ENCODE peak calls at places on chromosome 19, in nine cellular contexts. Z is HCT116, P is tibial nerve, F is K562, S is right lobe of liver, U is A549, M is upper lobe of left lung, X is esophagus squamous epithelium, B is Peyer's patch. W is an unnamed sample.
A peak's percentile ranks its signal among the peaks of the same experiment; 100 is the strongest.

GRCh38 chr19:46392252-46392801 is 21.0 kb downstream of the CCDC8 start:
- DNase-seq in Z (no peak), F (no peak), P (no peak), S (peak; percentile 53), U (no peak), B (no peak), M (no peak), X (no peak), W (no peak)

GRCh38 chr19:45526143-45526542 is 18.9 kb downstream of the VASP start:
- DNase-seq in M (peak; percentile 75), P (no peak), F (peak; percentile 82), U (peak; percentile 88), Z (no peak), X (no peak), B (peak; percentile 69), S (peak; percentile 70), W (no peak)

GRCh38 chr19:45311640-45312039 is 11.0 kb downstream of the CKM start:
- DNase-seq in U (no peak), S (no peak), P (no peak), Z (no peak), X (no peak), B (no peak), F (no peak), M (no peak), W (no peak)

GRCh38 chr19:16419671-16420394 is 51.9 kb downstream of the EPS15L1 start:
- DNase-seq in F (no peak), P (no peak), X (no peak), Z (no peak), S (no peak), U (no peak), B (no peak), M (no peak), W (no peak)

GRCh38 chr19:19034204-19034624 is 811 bp downstream of the ARMC6 start:
- DNase-seq in P (no peak), Z (peak; percentile 60), M (peak; percentile 79), B (peak; percentile 76), X (no peak), S (peak; percentile 66), F (peak; percentile 82), U (peak; percentile 86), W (no peak)

GRCh38 chr19:30450101-30450500 is 77.9 kb downstream of the ZNF536 start:
- DNase-seq in Z (no peak), M (no peak), B (no peak), U (no peak), X (no peak), S (no peak), F (no peak), P (no peak), W (no peak)

GRCh38 chr19:1942934-1943555 is 2.1 kb downstream of the CSNK1G2 start:
- DNase-seq in U (no peak), B (no peak), Z (no peak), F (no peak), X (no peak), P (no peak), S (no peak), M (no peak), W (no peak)

GRCh38 chr19:28823338-28823961 is 389.5 kb downstream of the UQCRFS1 start:
- DNase-seq in S (no peak), M (no peak), F (no peak), B (no peak), U (no peak), Z (no peak), X (no peak), P (no peak), W (no peak)

GRCh38 chr19:661427-662196 is 1.4 kb downstream of the RNF126 start:
- DNase-seq in S (no peak), Z (no peak), P (no peak), U (no peak), X (no peak), B (peak; percentile 85), F (no peak), M (peak; percentile 51), W (no peak)

GRCh38 chr19:10270616-10271394 is at the start of gene ICAM1:
- DNase-seq in Z (no peak), X (no peak), P (peak; percentile 50), S (peak; percentile 94), U (no peak), B (peak; percentile 94), F (peak; percentile 77), M (peak; percentile 93), W (peak; percentile 79)

GRCh38 chr19:18659281-18660050 is 22.6 kb downstream of the KLHL26 start:
- DNase-seq in X (no peak), U (no peak), P (no peak), F (no peak), B (peak; percentile 57), Z (no peak), S (no peak), M (no peak), W (no peak)

GRCh38 chr19:2270157-2270571 is 11.8 kb downstream of the PEAK3 start:
- DNase-seq in Z (no peak), U (no peak), M (no peak), F (peak; percentile 59), P (no peak), S (peak; percentile 79), X (no peak), B (peak; percentile 67), W (no peak)

GRCh38 chr19:19372656-19373416 is 32.6 kb upstream of the GATAD2A start:
- DNase-seq in Z (peak; percentile 50), S (peak; percentile 75), X (no peak), U (peak; percentile 8), F (peak; percentile 79), P (no peak), B (peak; percentile 88), M (peak; percentile 92), W (no peak)

GRCh38 chr19:55340784-55341147 is 1.1 kb downstream of the KMT5C start:
- DNase-seq in B (no peak), S (no peak), M (no peak), U (no peak), Z (no peak), P (no peak), X (no peak), F (no peak), W (peak; percentile 30)

GRCh38 chr19:49929611-49930482 is 543 bp upstream of the NUP62 start:
- DNase-seq in M (peak; percentile 94), X (peak; percentile 81), U (peak; percentile 98), S (peak; percentile 96), F (peak; percentile 91), B (peak; percentile 96), Z (peak; percentile 98), P (peak; percentile 76), W (peak; percentile 83)
- TF ChIP-seq POLR2A in M (no peak), X (no peak), U (peak; percentile 96), S (peak; percentile 68), F (peak; percentile 97), B (peak; percentile 80), Z (peak; percentile 77), P (peak; percentile 23), W (no peak)

DNA sequence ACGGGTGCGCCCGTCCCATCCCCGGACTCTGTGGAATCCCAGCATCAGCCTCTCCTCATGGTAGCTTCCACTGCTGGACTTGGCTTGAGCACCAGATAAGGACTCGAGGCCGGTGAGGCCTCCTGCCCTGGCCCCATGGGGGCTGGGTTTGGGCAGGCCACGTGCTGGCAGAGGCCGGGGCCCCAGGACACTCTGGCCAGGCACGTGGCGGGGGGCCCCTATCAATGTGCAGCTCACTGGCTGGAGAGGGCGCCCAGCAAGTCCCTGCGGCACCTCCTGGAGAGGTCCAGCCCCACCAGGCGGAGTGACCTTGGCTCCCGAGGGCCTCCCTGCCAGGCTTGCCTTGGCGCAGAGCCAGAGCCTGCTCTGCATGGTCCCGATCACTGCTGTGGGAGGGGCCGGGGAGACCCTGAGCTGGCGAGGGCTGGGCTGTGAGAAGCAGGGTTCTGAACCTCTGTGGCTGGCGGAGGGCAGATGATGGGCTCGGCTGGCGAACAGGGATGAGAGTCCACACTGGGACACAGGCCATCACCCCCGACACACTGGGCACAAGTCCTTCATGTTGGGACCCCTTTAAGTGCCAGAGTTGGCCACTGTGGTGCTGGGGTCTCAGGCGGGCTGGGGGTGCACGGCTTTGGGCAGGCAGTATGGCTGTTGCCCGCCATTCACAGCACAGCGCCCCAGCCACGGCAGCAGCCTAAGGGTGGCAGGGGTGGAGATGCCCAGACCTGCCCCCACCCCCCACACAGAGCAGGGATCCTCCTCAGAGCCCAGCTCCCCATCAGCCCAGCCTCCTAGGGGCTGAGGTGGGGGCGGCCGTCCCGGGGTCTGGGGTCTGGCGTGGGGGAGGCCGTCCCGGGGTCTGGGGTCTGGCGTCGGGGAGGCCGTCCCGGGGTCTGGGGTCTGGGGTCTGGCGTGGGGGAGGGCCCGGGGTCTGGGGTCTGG is 19.1 kb downstream of the CEBPG start:
- DNase-seq in F (peak; percentile 38), B (peak; percentile 77), Z (no peak), P (peak; percentile 12), M (no peak), X (no peak), S (peak; percentile 91), U (no peak), W (peak; percentile 49)
- H3K4me1 ChIP-seq in F (no peaks in the 10 kb centered on the region), B (no peaks in the 10 kb centered on the region), Z (no peaks in the 10 kb centered on the region), P (peaks cover 95% of the 10 kb centered on the region), M (peaks cover 77% of the 10 kb centered on the region), X (peaks cover 72% of the 10 kb centered on the region), S (peaks cover 98% of the 10 kb centered on the region), U (peaks cover 30% of the 10 kb centered on the region), W (peaks cover 58% of the 10 kb centered on the region)

GRCh38 chr19:51810228-51810627 is 15.3 kb downstream of the FPR3 start:
- DNase-seq in Z (no peak), U (no peak), P (no peak), F (no peak), S (no peak), B (no peak), M (no peak), X (no peak), W (no peak)

GRCh38 chr19:51809787-51810186 is 14.8 kb downstream of the FPR3 start:
- DNase-seq in M (no peak), P (no peak), B (no peak), U (no peak), S (no peak), X (no peak), F (no peak), Z (no peak), W (no peak)

GRCh38 chr19:51808333-51808986 is 13.5 kb downstream of the FPR3 start:
- DNase-seq in P (no peak), S (no peak), Z (no peak), U (no peak), B (no peak), M (no peak), F (no peak), X (no peak), W (no peak)

GRCh38 chr19:51807925-51808324 is 13.0 kb downstream of the FPR3 start:
- DNase-seq in M (no peak), S (no peak), P (no peak), F (no peak), Z (no peak), U (no peak), B (no peak), X (no peak), W (no peak)

GRCh38 chr19:51807111-51807701 is 12.2 kb downstream of the FPR3 start:
- DNase-seq in S (no peak), F (peak; percentile 42), U (no peak), M (peak; percentile 48), X (no peak), Z (no peak), P (no peak), B (no peak), W (no peak)
- H3K27ac ChIP-seq in S (no peak overlapping the region), F (peak overlapping the region; percentile 67), U (no peak overlapping the region), M (no peak overlapping the region), X (no peak overlapping the region), Z (no peak overlapping the region), P (no peak overlapping the region), B (no peak overlapping the region), W (no peak overlapping the region)

GRCh38 chr19:4025317-4025716 is 17.8 kb downstream of the PIAS4 start:
- DNase-seq in Z (no peak), P (no peak), F (no peak), U (no peak), B (no peak), S (no peak), M (no peak), X (no peak), W (no peak)
- TF ChIP-seq POLR2A in Z (no peak), P (no peak), F (no peak), U (no peak), B (no peak), S (no peak), M (no peak), X (no peak), W (no peak)

W was measured in breast epithelium.